ENCODE peak calls at places on chromosome 6, in eight cellular contexts. Q, S, O, Z, F, C, Y and J are unnamed samples. For H3K4me1, the result is how much of the 10 kb centered on the place peaks cover.

GRCh38 chr6:82875573-82876185 is 190.0 kb downstream of the UBE3D start:
- DNase-seq in Y (peak), O (no peak), F (no peak), Z (no peak), S (no peak), C (no peak), Q (no peak), J (peak)

GRCh38 chr6:14791525-14791924 is 454.3 kb upstream of the JARID2 start:
- DNase-seq in Z (no peak), C (no peak), S (no peak), Q (no peak), Y (no peak), F (no peak), O (no peak), J (no peak)

GRCh38 chr6:125524356-125524755 is 222.6 kb upstream of the HDDC2 start:
- DNase-seq in S (no peak), Z (no peak), Q (no peak), F (no peak), O (no peak), Y (no peak), C (no peak), J (no peak)

GRCh38 chr6:113813207-113813606 is 43.9 kb upstream of the MARCKS start:
- DNase-seq in C (no peak), S (no peak), F (no peak), Q (no peak), Y (no peak), Z (no peak), O (no peak), J (no peak)

GRCh38 chr6:73363537-73363875 is 1.0 kb downstream of the KHDC3L start:
- DNase-seq in S (no peak), O (no peak), C (no peak), Y (no peak), Z (no peak), Q (no peak), F (no peak), J (no peak)

GRCh38 chr6:166119116-166119911 is 48.3 kb downstream of the TBXT start:
- DNase-seq in Y (no peak), F (no peak), S (no peak), O (no peak), Q (no peak), Z (no peak), C (no peak), J (no peak)

GRCh38 chr6:72219536-72219935 is 333.2 kb downstream of the RIMS1 start:
- DNase-seq in O (no peak), Y (no peak), C (no peak), Z (no peak), S (no peak), F (no peak), Q (no peak), J (no peak)

GRCh38 chr6:89610149-89610642 is 28.4 kb downstream of the LYRM2 start:
- DNase-seq in F (peak), S (peak), Q (peak), Z (peak), C (peak), Y (peak), O (peak), J (no peak)

GRCh38 chr6:37550436-37550835 is 50.7 kb upstream of the CCDC167 start:
- DNase-seq in O (no peak), F (no peak), Y (no peak), Z (no peak), C (no peak), Q (no peak), S (no peak), J (no peak)

GRCh38 chr6:14888575-14889000 is 357.3 kb upstream of the JARID2 start:
- DNase-seq in S (no peak), C (no peak), Y (no peak), O (no peak), Z (peak), F (peak), Q (no peak), J (no peak)

GRCh38 chr6:18269253-18269652 is 4.9 kb upstream of the DEK start:
- DNase-seq in S (no peak), Y (no peak), F (no peak), C (no peak), Q (no peak), O (no peak), Z (no peak), J (peak)

GRCh38 chr6:165081944-165082532 is 227.4 kb downstream of the C6orf118 start:
- DNase-seq in Y (no peak), O (no peak), S (no peak), Z (no peak), F (no peak), C (no peak), Q (no peak), J (no peak)

GRCh38 chr6:142271476-142271875 is 30.3 kb upstream of the ADGRG6 start:
- DNase-seq in Q (no peak), O (no peak), Y (no peak), S (no peak), Z (no peak), F (no peak), C (no peak), J (no peak)

GRCh38 chr6:6753301-6753700 is 164.8 kb downstream of the LY86 start:
- DNase-seq in Z (no peak), Y (no peak), F (no peak), O (no peak), C (no peak), Q (no peak), S (no peak), J (no peak)

GRCh38 chr6:70735513-70735912 is 67.8 kb downstream of the SMAP1 start:
- DNase-seq in Z (no peak), F (no peak), Q (no peak), S (no peak), O (no peak), Y (no peak), C (no peak), J (no peak)

GRCh38 chr6:6697620-6698019 is 109.1 kb downstream of the LY86 start:
- DNase-seq in C (no peak), S (no peak), F (no peak), O (no peak), Y (peak), Q (peak), Z (no peak), J (no peak)

GRCh38 chr6:39440039-39440426 is 117.5 kb upstream of the KCNK16 start:
- DNase-seq in Z (no peak), C (no peak), Q (no peak), S (no peak), O (no peak), Y (no peak), F (no peak), J (no peak)

DNA sequence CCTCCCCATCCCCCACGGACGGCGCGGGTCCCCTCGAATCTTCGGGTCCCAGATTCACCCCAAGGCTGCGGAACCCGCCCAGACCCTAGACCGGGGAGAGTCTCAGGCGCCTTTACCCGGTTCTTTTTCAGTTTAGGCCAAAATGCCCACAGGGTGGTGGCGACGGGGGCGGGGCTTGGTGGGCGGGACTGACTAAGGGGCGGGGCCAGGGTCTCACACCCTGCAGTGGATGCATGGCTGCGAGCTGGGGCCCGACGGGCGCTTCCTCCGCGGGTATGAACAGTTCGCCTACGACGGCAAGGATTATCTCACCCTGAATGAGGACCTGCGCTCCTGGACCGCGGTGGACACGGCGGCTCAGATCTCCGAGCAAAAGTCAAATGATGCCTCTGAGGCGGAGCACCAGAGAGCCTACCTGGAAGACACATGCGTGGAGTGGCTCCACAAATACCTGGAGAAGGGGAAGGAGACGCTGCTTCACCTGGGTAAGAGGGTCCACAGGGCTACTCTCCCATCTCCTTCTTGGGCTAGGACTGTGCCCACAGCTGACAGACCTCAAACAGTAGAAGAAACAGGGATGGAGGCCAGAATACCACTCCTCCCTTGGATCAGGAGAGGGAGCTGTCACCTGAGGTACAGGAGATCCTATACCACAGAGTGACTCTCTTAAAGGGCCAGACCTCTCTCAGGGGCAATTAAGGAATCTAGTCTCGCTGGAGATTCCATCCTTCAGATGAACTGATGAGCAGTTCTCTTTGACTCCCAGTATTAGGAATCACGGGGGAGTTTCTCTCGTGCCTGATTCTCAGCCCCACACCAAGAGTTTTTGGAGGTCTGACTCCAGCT is 945 bp downstream of the HLA-E start:
- DNase-seq in O (peak), Z (peak), Q (peak), F (peak), Y (peak), C (no peak), S (no peak), J (peak)
- H3K4me1 ChIP-seq in O (under half), Z (under half), Q (under half), F (under half), Y (under half), C (under half), S (under half), J (under half)

GRCh38 chr6:11111769-11112437 is 378 bp upstream of the ERVFRD-1 start:
- DNase-seq in C (peak), O (no peak), Y (peak), Q (no peak), Z (no peak), S (no peak), F (no peak), J (no peak)

GRCh38 chr6:11113038-11113437 is 1.5 kb upstream of the ERVFRD-1 start:
- DNase-seq in Z (no peak), Y (no peak), S (no peak), F (no peak), O (no peak), C (no peak), Q (no peak), J (no peak)

GRCh38 chr6:11110921-11111768 is at the start of gene ERVFRD-1:
- DNase-seq in Y (no peak), Z (no peak), S (no peak), F (no peak), C (no peak), Q (no peak), O (no peak), J (no peak)
- H3K4me3 ChIP-seq in Y (no peak), Z (no peak), S (no peak), F (peak), C (no peak), Q (no peak), O (no peak), J (no peak)

GRCh38 chr6:30722280-30723112 is 2.3 kb downstream of the TUBB start:
- DNase-seq in Z (peak), O (peak), F (peak), Q (peak), S (peak), C (peak), Y (peak), J (peak)
- H3K4me1 ChIP-seq in Z (half or more), O (under half), F (under half), Q (under half), S (half or more), C (under half), Y (under half), J (half or more)

GRCh38 chr6:42417641-42418112 is 34.0 kb downstream of the TRERF1 start:
- DNase-seq in Q (no peak), O (no peak), C (no peak), F (no peak), Z (no peak), S (no peak), Y (no peak), J (peak)
- H3K4me3 ChIP-seq in Q (no peak), O (no peak), C (no peak), F (no peak), Z (no peak), S (no peak), Y (no peak), J (no peak)

DNA sequence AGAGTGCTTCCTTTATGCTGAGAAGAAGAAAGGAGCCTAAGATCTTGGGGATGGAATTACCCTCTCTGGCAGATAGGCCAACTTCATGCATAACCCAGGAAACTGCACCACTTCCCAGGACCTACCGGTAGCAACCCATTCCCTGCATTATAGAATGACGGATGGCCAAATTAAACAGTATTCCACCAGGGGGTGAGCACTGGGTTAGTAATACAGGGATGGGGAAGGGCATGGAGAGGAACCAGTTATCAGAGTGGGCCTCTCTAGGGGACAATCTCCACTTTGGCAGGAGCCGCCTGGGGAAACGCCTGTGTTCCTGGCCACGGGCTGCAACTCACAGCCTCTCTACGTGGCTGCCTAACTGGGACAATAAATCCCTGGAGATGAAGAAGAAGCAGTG is 49.8 kb upstream of the TNFAIP3 start:
- DNase-seq in Y (no peak), O (no peak), Q (no peak), F (no peak), S (no peak), Z (no peak), C (no peak), J (no peak)
- H3K4me1 ChIP-seq in Y (under half), O (under half), Q (under half), F (under half), S (under half), Z (under half), C (under half), J (under half)

DNA sequence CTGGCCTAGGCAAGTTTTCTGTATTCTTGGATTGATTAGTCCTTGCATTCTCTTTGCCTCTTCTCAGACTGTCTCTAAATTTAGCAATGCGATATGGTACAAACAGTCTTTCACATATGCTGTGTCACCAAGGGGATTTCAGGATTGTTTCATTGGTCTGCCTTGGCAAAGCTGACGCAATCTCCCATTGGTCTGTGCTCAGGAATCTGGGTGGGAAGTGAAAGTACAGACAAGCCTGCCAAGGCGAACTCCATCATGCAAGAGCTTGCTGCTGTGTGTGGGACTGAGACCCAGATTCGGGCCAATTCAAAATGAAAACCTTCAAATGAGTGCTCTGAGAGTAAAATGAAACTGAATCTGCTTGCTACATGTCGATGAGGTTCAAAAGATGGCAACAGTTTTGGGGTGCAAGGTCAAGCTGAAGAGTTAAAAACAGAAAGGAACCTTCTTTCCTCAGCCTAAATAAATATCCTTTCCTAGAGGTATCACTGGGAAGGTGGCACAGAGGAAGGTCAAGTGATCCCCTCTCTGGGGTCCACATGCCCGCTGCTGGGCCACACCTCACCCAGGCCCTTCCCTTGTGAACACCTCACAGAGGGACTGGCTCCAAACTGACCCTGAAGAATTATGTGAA is 198.8 kb upstream of the PREP start:
- DNase-seq in Y (no peak), Q (peak), F (peak), S (peak), Z (peak), O (peak), C (no peak), J (peak)
- H3K4me3 ChIP-seq in Y (no peak), Q (no peak), F (peak), S (peak), Z (peak), O (peak), C (no peak), J (no peak)

GRCh38 chr6:46016063-46016608 is 476 bp upstream of the CLIC5 start:
- DNase-seq in C (no peak), F (no peak), S (no peak), O (no peak), Q (no peak), Y (no peak), Z (no peak), J (no peak)
- H3K4me1 ChIP-seq in C (under half), F (under half), S (under half), O (under half), Q (under half), Y (under half), Z (under half), J (under half)